ENCODE peak calls at places on chromosomes 12 and 14, in seven cellular contexts. N, G, O, P, E, D and W are unnamed samples.

GRCh38 chr12:20524113-20524512 is 155.8 kb downstream of the PDE3A start:
- DNase-seq in N (no peak), G (no peak), O (no peak), P (no peak), E (no peak), D (no peak), W (no peak)

GRCh38 chr14:71905860-71906259 is 26.4 kb upstream of the RGS6 start:
- DNase-seq in N (no peak), G (no peak), O (no peak), P (no peak), E (no peak), D (no peak), W (no peak)

GRCh38 chr12:24850486-24850885 is 98.4 kb downstream of the BCAT1 start:
- DNase-seq in N (no peak), G (no peak), O (no peak), P (peak), E (no peak), D (no peak), W (no peak)

GRCh38 chr14:68975667-68976066 is 3.4 kb downstream of the ACTN1 start:
- DNase-seq in N (no peak), G (peak), O (no peak), P (peak), E (no peak), D (no peak), W (no peak)

GRCh38 chr14:93430319-93430801 is 379 bp upstream of the UNC79 start:
- DNase-seq in N (peak), G (no peak), O (no peak), P (no peak), E (no peak), D (peak), W (no peak)

GRCh38 chr14:50055461-50056228 is 60.7 kb downstream of the VCPKMT start:
- DNase-seq in N (no peak), G (no peak), O (no peak), P (peak), E (no peak), D (peak), W (peak)

GRCh38 chr12:87930033-87930432 is 99.2 kb downstream of the C12orf50 start:
- DNase-seq in N (no peak), G (peak), O (no peak), P (no peak), E (no peak), D (no peak), W (no peak)

GRCh38 chr12:120366884-120367251 is 2.1 kb downstream of the MSI1 start:
- DNase-seq in N (no peak), G (no peak), O (no peak), P (no peak), E (no peak), D (no peak), W (no peak)

GRCh38 chr14:30243805-30244204 is 315.2 kb upstream of the G2E3 start:
- DNase-seq in N (no peak), G (peak), O (no peak), P (no peak), E (no peak), D (no peak), W (no peak)

GRCh38 chr14:106737025-106737424 is 1210.6 kb downstream of the TMEM121 start:
- DNase-seq in N (no peak), G (no peak), O (no peak), P (no peak), E (no peak), D (no peak), W (no peak)

GRCh38 chr12:116498471-116498870 is 60.7 kb upstream of the MAP1LC3B2 start:
- DNase-seq in N (no peak), G (no peak), O (no peak), P (no peak), E (no peak), D (no peak), W (no peak)

GRCh38 chr12:42568952-42569916 is 20.3 kb downstream of the PRICKLE1 start:
- DNase-seq in N (no peak), G (peak), O (no peak), P (peak), E (peak), D (no peak), W (no peak)

GRCh38 chr12:55057466-55057865 is 37.7 kb downstream of the NEUROD4 start:
- DNase-seq in N (no peak), G (no peak), O (no peak), P (no peak), E (no peak), D (no peak), W (no peak)

GRCh38 chr14:60931206-60931605 is 49.7 kb downstream of the TRMT5 start:
- DNase-seq in N (no peak), G (peak), O (no peak), P (no peak), E (no peak), D (no peak), W (no peak)

GRCh38 chr14:99479160-99479902 is 1.3 kb downstream of the SETD3 start:
- DNase-seq in N (no peak), G (peak), O (no peak), P (peak), E (no peak), D (no peak), W (no peak)

GRCh38 chr14:77316872-77317271 is 3.8 kb downstream of the POMT2 start:
- DNase-seq in N (no peak), G (no peak), O (no peak), P (no peak), E (no peak), D (no peak), W (no peak)

GRCh38 chr12:129790930-129791329 is 112.9 kb downstream of the TMEM132D start:
- DNase-seq in N (no peak), G (no peak), O (no peak), P (no peak), E (no peak), D (no peak), W (no peak)

GRCh38 chr12:21677622-21678277 is 20.1 kb upstream of the LDHB start:
- DNase-seq in N (no peak), G (peak), O (no peak), P (no peak), E (no peak), D (no peak), W (no peak)

GRCh38 chr14:67268456-67269115 is 27.4 kb downstream of the PALS1 start:
- DNase-seq in N (no peak), G (peak), O (no peak), P (no peak), E (no peak), D (no peak), W (no peak)

GRCh38 chr14:71680733-71681387 is 251.4 kb upstream of the RGS6 start:
- DNase-seq in N (no peak), G (no peak), O (no peak), P (no peak), E (no peak), D (no peak), W (no peak)

GRCh38 chr14:35320472-35320871 is 28.3 kb downstream of the PSMA6 start:
- DNase-seq in N (no peak), G (no peak), O (no peak), P (no peak), E (no peak), D (no peak), W (no peak)

GRCh38 chr12:62247242-62247641 is 13.0 kb upstream of the USP15 start:
- DNase-seq in N (no peak), G (no peak), O (no peak), P (no peak), E (no peak), D (no peak), W (no peak)

GRCh38 chr14:56817396-56817921 is 7.2 kb upstream of the OTX2 start:
- DNase-seq in N (no peak), G (no peak), O (no peak), P (no peak), E (no peak), D (no peak), W (no peak)

GRCh38 chr14:80621701-80622100 is 319.8 kb downstream of the CEP128 start:
- DNase-seq in N (no peak), G (peak), O (no peak), P (peak), E (peak), D (no peak), W (no peak)

GRCh38 chr12:27244680-27245005 is 557 bp downstream of the STK38L start:
- DNase-seq in N (no peak), G (peak), O (no peak), P (peak), E (no peak), D (no peak), W (no peak)

GRCh38 chr12:27243006-27243405 is 1.1 kb upstream of the STK38L start:
- DNase-seq in N (no peak), G (no peak), O (no peak), P (no peak), E (no peak), D (no peak), W (no peak)

GRCh38 chr12:27245039-27245438 is 953 bp downstream of the STK38L start:
- DNase-seq in N (no peak), G (no peak), O (no peak), P (no peak), E (no peak), D (no peak), W (no peak)

GRCh38 chr12:27246141-27246540 is 2.1 kb downstream of the STK38L start:
- DNase-seq in N (no peak), G (no peak), O (no peak), P (no peak), E (no peak), D (no peak), W (no peak)

GRCh38 chr12:27243804-27244679 is at the start of gene STK38L:
- DNase-seq in N (peak), G (peak), O (peak), P (peak), E (peak), D (peak), W (peak)
- TF ChIP-seq POLR2A in N (peak), G (peak), O (peak), P (peak), E (peak), D (peak), W (peak)

GRCh38 chr12:58416211-58416610 is 474.8 kb downstream of the ATP23 start:
- DNase-seq in N (no peak), G (peak), O (no peak), P (peak), E (no peak), D (no peak), W (no peak)
- TF ChIP-seq CTCF in N (no peak), G (peak), O (peak), P (no peak), E (no peak), D (no peak), W (no peak)

DNA sequence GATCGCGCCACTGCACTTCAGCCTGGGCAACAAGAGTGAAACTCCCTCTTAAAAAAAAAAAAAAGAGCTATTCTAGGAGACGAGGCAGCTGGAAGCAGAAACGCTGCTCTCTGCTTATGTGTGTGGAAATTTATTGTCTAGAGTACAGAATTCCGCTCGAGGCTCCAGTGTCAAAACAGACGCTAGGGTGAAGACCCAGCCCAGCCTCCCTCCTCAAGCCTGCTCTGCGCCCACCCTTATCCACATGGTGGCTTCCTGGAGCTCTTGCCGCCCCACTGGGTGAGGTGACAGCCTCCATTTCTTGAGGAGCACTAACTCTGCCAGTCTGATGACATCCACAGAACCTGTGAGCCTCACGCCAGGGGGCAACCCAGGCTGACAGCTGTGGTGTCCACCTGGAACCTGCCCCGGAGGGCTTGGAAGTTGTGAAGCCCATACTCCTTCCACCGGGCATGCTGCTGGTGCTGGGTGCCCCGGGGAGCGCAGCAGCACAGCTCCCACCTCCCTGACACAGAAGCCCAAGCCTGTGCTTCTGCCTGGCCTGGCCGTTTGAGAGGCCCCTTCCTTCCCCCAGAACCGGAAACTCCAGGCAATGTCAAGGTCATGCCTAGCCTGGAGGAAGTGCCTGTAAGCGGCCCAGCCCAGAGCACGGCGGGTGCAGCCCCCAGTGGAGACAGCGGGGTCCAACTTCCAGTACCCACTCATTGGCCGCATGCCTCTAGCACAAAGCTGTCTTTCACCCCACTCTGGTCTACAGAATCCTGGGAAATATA is 49.4 kb upstream of the DLK1 start:
- DNase-seq in N (no peak), G (no peak), O (no peak), P (no peak), E (no peak), D (peak), W (no peak)
- TF ChIP-seq POLR2A in N (no peak), G (no peak), O (no peak), P (no peak), E (no peak), D (no peak), W (no peak)

GRCh38 chr12:131911851-131912525 is 17.1 kb upstream of the PUS1 start:
- DNase-seq in N (no peak), G (no peak), O (no peak), P (no peak), E (no peak), D (no peak), W (no peak)
- TF ChIP-seq CTCF in N (no peak), G (peak), O (no peak), P (no peak), E (no peak), D (no peak), W (no peak)

GRCh38 chr12:51275088-51275487 is 4.9 kb upstream of the SMAGP start:
- DNase-seq in N (no peak), G (no peak), O (no peak), P (no peak), E (no peak), D (no peak), W (peak)

GRCh38 chr12:51265024-51265423 is 5.2 kb downstream of the SMAGP start:
- DNase-seq in N (no peak), G (no peak), O (no peak), P (no peak), E (no peak), D (no peak), W (no peak)

GRCh38 chr12:51270067-51270846 is at the start of gene SMAGP:
- DNase-seq in N (peak), G (peak), O (peak), P (peak), E (no peak), D (peak), W (peak)

GRCh38 chr12:51269174-51270066 is 795 bp downstream of the SMAGP start:
- DNase-seq in N (peak), G (no peak), O (peak), P (peak), E (no peak), D (peak), W (peak)

DNA sequence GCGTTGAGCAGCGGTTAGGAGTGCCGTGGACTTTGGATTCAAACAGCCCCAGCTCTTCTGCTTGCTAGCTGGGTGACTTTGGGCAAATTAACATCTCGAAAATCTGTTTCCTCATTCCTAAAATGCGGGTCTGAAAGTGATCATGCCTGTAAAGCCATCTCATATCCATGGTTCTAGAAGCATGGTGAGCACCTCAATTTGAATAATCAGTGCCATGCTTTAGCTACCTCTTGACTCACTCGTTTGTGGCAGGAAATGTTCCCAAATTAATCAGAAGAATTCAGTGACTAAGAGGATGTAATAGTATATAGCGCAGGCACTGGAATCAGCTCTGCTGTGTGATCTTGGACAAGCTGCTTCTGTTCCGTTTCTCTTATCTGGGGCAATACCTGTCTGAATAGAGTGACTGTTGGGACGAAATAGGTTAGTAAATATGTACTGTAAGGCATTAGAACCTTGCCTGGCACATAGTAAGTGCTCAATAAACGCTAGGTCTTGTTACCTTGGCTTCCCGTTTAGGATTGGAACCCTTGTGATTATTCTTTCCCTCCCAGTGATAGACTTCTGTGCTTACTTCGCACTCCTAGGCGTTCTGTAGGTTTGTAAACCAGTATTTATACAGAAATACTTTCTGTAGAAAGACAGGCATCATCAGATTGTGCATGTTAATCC is 768 bp upstream of the SMAGP start:
- DNase-seq in N (no peak), G (peak), O (peak), P (peak), E (peak), D (no peak), W (no peak)
- TF ChIP-seq POLR2A in N (no peak), G (no peak), O (no peak), P (no peak), E (no peak), D (no peak), W (no peak)

GRCh38 chr14:90518075-90518940 is 121.5 kb downstream of the CALM1 start:
- DNase-seq in N (no peak), G (no peak), O (no peak), P (no peak), E (no peak), D (peak), W (peak)

GRCh38 chr14:90518941-90519256 is 122.1 kb downstream of the CALM1 start:
- DNase-seq in N (peak), G (peak), O (no peak), P (peak), E (peak), D (peak), W (peak)

GRCh38 chr14:90521121-90521929 is 124.5 kb downstream of the CALM1 start:
- DNase-seq in N (peak), G (no peak), O (no peak), P (no peak), E (no peak), D (peak), W (no peak)

GRCh38 chr14:90520326-90520725 is 123.5 kb downstream of the CALM1 start:
- DNase-seq in N (no peak), G (no peak), O (no peak), P (no peak), E (no peak), D (no peak), W (no peak)

DNA sequence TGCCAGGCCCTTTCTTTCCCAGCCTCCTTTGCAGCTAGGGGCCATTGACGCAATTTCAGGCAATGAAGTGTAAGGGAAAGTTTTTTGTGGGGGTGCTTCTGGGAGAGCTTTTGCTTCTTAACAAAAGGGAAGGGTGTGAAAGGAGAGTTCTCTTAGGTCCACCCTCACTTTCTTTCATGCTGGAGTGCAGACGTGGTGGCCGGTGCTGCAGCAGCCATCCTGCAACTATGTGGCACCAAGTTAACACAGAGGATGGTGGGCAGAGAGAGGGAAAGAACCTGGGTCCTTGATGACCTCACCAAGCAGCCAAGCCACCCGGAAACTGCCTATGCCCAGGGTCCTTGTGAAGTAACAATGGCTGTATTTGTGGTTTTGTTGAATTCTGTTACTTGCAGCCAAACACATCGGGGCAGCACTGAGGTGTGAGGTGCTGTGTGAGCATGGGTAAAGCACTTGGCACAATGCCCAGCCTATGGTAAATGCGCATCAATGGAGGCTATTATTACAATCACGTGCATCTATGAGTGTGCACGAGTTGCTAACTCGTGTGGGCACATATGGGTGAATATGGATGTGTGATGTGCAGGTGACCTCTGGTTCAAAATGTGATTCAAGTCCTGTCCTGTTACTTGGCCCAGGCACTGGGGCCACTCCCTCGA is 122.6 kb downstream of the CALM1 start:
- DNase-seq in N (no peak), G (no peak), O (no peak), P (no peak), E (no peak), D (no peak), W (peak)
- TF ChIP-seq CTCF in N (no peak), G (no peak), O (no peak), P (no peak), E (no peak), D (no peak), W (no peak)